ENCODE peak calls at places on chromosomes 5 and 9, in four cellular contexts. One of them, this sample, is unnamed.

GRCh38 chr9:71213633-71214032 is 92.2 kb upstream of the TRPM3 start:
- DNase-seq in body of pancreas: no peak
- DNase-seq in left ventricle myocardium inferior: no peak
- DNase-seq in cardiac muscle cell: no peak
- DNase-seq in this sample: no peak

GRCh38 chr9:93068956-93069355 is 10.5 kb downstream of the SUSD3 start:
- DNase-seq in cardiac muscle cell: no peak
- DNase-seq in left ventricle myocardium inferior: no peak
- DNase-seq in body of pancreas: no peak
- DNase-seq in this sample: no peak

GRCh38 chr5:97229196-97229595 is 46.1 kb upstream of the RIOK2 start:
- DNase-seq in left ventricle myocardium inferior: no peak
- DNase-seq in cardiac muscle cell: no peak
- DNase-seq in body of pancreas: no peak
- DNase-seq in this sample: no peak

GRCh38 chr9:89743216-89743575 is 138.4 kb downstream of the GADD45G start:
- DNase-seq in body of pancreas: no peak
- DNase-seq in left ventricle myocardium inferior: no peak
- DNase-seq in cardiac muscle cell: no peak
- DNase-seq in this sample: no peak

GRCh38 chr5:175895701-175896102 is 24.3 kb downstream of the CPLX2 start:
- DNase-seq in body of pancreas: no peak
- DNase-seq in left ventricle myocardium inferior: no peak
- DNase-seq in cardiac muscle cell: no peak
- DNase-seq in this sample: peak; percentile 12

GRCh38 chr5:149254506-149254905 is 17.2 kb upstream of the AFAP1L1 start:
- DNase-seq in body of pancreas: no peak
- DNase-seq in left ventricle myocardium inferior: no peak
- DNase-seq in cardiac muscle cell: peak; percentile 45
- DNase-seq in this sample: no peak

GRCh38 chr5:150138551-150139265 is 16.9 kb downstream of the PDGFRB start:
- DNase-seq in cardiac muscle cell: peak; percentile 89
- DNase-seq in left ventricle myocardium inferior: peak; percentile 56
- DNase-seq in body of pancreas: no peak
- DNase-seq in this sample: no peak

GRCh38 chr5:170046221-170046620 is 59.5 kb upstream of the FOXI1 start:
- DNase-seq in cardiac muscle cell: no peak
- DNase-seq in body of pancreas: no peak
- DNase-seq in left ventricle myocardium inferior: no peak
- DNase-seq in this sample: no peak

GRCh38 chr5:177085985-177086917 is at the start of gene FGFR4:
- DNase-seq in cardiac muscle cell: peak; percentile 73
- DNase-seq in body of pancreas: peak; percentile 72
- DNase-seq in left ventricle myocardium inferior: peak; percentile 56
- DNase-seq in this sample: peak; percentile 86

GRCh38 chr9:132069046-132069898 is 10.4 kb downstream of the MED27 start:
- DNase-seq in cardiac muscle cell: peak; percentile 43
- DNase-seq in left ventricle myocardium inferior: no peak
- DNase-seq in body of pancreas: no peak
- DNase-seq in this sample: no peak
- H3K36me3 ChIP-seq in cardiac muscle cell: peaks cover 3% of the 10 kb centered on the region
- H3K36me3 ChIP-seq in left ventricle myocardium inferior: peaks cover 24% of the 10 kb centered on the region
- H3K36me3 ChIP-seq in body of pancreas: no peaks in the 10 kb centered on the region
- H3K36me3 ChIP-seq in this sample: no peaks in the 10 kb centered on the region

DNA sequence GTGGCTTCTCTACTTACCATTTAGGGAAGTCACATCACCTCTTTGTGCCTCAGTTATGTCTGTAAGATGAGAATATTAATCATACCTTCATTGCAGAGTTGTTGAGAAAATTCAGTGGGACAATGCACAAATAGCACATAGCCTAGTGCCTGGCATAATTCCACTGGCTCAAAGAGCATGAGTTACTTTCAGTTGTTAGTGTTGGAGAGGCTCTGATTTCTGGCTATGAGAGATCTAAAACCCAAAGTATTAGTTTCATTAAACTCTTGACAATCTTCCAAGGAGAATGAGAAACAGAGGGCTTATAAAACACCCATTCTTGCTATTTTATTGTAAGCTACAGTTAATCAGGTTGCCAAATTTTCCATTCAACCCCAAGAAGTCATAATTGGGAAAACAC is 111.4 kb upstream of the NR3C1 start:
- DNase-seq in body of pancreas: no peak
- DNase-seq in cardiac muscle cell: no peak
- DNase-seq in left ventricle myocardium inferior: no peak
- DNase-seq in this sample: no peak
- H3K4me1 ChIP-seq in body of pancreas: no peaks in the 10 kb centered on the region
- H3K4me1 ChIP-seq in cardiac muscle cell: no peaks in the 10 kb centered on the region
- H3K4me1 ChIP-seq in left ventricle myocardium inferior: peaks cover 13% of the 10 kb centered on the region
- H3K4me1 ChIP-seq in this sample: no peaks in the 10 kb centered on the region

DNA sequence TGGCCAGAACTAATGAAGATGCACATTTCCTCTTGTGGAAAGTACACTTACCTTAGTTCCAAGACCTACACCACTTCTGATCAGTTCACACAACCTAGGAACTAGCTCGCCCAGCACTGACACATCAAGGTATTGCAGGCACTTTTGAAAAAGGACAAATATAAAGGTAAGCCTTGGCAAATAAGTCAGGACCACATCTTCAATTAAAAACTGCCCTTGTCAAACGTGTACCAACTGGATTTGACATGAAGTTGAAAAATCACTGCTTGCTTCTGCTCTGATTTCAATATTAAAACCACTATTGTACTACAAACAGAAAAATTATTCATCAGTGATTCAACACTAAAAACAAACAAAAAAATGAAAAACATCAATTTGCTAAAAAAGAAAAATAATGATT is 45.0 kb upstream of the OR2K2 start:
- DNase-seq in left ventricle myocardium inferior: no peak
- DNase-seq in cardiac muscle cell: no peak
- DNase-seq in body of pancreas: no peak
- DNase-seq in this sample: no peak
- H3K36me3 ChIP-seq in left ventricle myocardium inferior: peaks cover 97% of the 10 kb centered on the region
- H3K36me3 ChIP-seq in cardiac muscle cell: peaks cover 61% of the 10 kb centered on the region
- H3K36me3 ChIP-seq in body of pancreas: peaks cover 10% of the 10 kb centered on the region
- H3K36me3 ChIP-seq in this sample: peaks cover 12% of the 10 kb centered on the region

GRCh38 chr9:37405764-37406380 is 16.6 kb upstream of the GRHPR start:
- DNase-seq in body of pancreas: no peak
- DNase-seq in cardiac muscle cell: peak; percentile 47
- DNase-seq in left ventricle myocardium inferior: no peak
- DNase-seq in this sample: no peak
- H3K4me1 ChIP-seq in body of pancreas: peaks cover 52% of the 10 kb centered on the region
- H3K4me1 ChIP-seq in cardiac muscle cell: peaks cover 3% of the 10 kb centered on the region
- H3K4me1 ChIP-seq in left ventricle myocardium inferior: no peaks in the 10 kb centered on the region
- H3K4me1 ChIP-seq in this sample: no peaks in the 10 kb centered on the region

GRCh38 chr9:104788251-104788650 is 24.3 kb downstream of the NIPSNAP3B start:
- DNase-seq in cardiac muscle cell: no peak
- DNase-seq in left ventricle myocardium inferior: no peak
- DNase-seq in body of pancreas: no peak
- DNase-seq in this sample: no peak
- H3K36me3 ChIP-seq in cardiac muscle cell: peaks cover 46% of the 10 kb centered on the region
- H3K36me3 ChIP-seq in left ventricle myocardium inferior: peaks cover 99% of the 10 kb centered on the region
- H3K36me3 ChIP-seq in body of pancreas: peaks cover 5% of the 10 kb centered on the region
- H3K36me3 ChIP-seq in this sample: no peaks in the 10 kb centered on the region

DNA sequence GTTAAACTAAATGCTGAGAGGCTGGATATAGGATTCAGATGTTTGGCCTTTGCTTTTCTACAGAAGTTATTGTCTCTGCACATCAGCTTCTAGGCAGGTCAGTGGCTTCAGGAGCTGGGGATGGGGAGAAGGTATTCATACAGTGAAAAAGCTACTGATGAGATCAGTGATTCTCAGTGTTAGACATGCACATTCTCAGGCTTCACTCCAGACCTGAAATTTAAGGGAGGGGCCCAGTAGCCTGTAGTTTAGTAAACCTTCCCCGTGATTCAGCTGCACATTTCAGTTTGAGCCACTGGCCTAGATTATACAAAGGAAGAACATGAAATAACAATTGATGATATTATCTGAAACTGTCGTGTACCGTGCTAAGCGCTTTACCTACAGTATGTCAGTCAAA is 127.2 kb downstream of the ARHGAP26 start:
- DNase-seq in body of pancreas: no peak
- DNase-seq in left ventricle myocardium inferior: no peak
- DNase-seq in cardiac muscle cell: no peak
- DNase-seq in this sample: no peak
- H3K4me1 ChIP-seq in body of pancreas: no peaks in the 10 kb centered on the region
- H3K4me1 ChIP-seq in left ventricle myocardium inferior: peaks cover 58% of the 10 kb centered on the region
- H3K4me1 ChIP-seq in cardiac muscle cell: peaks cover 8% of the 10 kb centered on the region
- H3K4me1 ChIP-seq in this sample: no peaks in the 10 kb centered on the region

DNA sequence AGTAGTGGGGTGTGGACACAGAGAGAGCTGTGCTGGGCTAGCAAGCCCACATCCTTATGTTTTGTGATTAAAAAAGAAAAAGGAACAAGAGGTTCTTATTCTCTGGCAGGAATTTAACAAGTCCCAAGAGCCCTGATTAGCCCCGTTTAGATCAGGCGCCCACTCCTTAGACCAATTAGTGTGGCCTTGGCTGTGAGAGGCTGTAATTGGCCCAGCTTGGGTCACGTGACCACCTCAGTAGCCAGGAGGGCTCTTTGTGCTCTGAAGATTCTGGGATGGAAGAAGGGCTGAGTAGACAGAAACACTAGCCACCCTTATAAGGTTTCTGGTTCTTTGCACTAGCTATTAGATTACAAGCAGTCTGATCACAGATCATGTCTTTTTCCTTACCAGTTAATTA is 31.1 kb downstream of the GCNT4 start:
- DNase-seq in left ventricle myocardium inferior: no peak
- DNase-seq in cardiac muscle cell: no peak
- DNase-seq in body of pancreas: peak; percentile 58
- DNase-seq in this sample: no peak
- H3K36me3 ChIP-seq in left ventricle myocardium inferior: no peaks in the 10 kb centered on the region
- H3K36me3 ChIP-seq in cardiac muscle cell: no peaks in the 10 kb centered on the region
- H3K36me3 ChIP-seq in body of pancreas: no peaks in the 10 kb centered on the region
- H3K36me3 ChIP-seq in this sample: no peaks in the 10 kb centered on the region

GRCh38 chr5:187042-187431 is 4.3 kb upstream of the LRRC14B start:
- DNase-seq in left ventricle myocardium inferior: no peak
- DNase-seq in body of pancreas: no peak
- DNase-seq in cardiac muscle cell: no peak
- DNase-seq in this sample: no peak

GRCh38 chr5:189486-189885 is 1.8 kb upstream of the LRRC14B start:
- DNase-seq in body of pancreas: no peak
- DNase-seq in left ventricle myocardium inferior: no peak
- DNase-seq in cardiac muscle cell: no peak
- DNase-seq in this sample: no peak

GRCh38 chr5:188488-189481 is 2.5 kb upstream of the LRRC14B start:
- DNase-seq in body of pancreas: peak; percentile 87
- DNase-seq in left ventricle myocardium inferior: peak; percentile 88
- DNase-seq in cardiac muscle cell: peak; percentile 86
- DNase-seq in this sample: peak; percentile 91

GRCh38 chr5:186091-187041 is 4.9 kb upstream of the LRRC14B start:
- DNase-seq in cardiac muscle cell: no peak
- DNase-seq in left ventricle myocardium inferior: no peak
- DNase-seq in body of pancreas: no peak
- DNase-seq in this sample: no peak

GRCh38 chr5:187617-188451 is 3.5 kb upstream of the LRRC14B start:
- DNase-seq in body of pancreas: no peak
- DNase-seq in cardiac muscle cell: no peak
- DNase-seq in left ventricle myocardium inferior: no peak
- DNase-seq in this sample: no peak
- H3K4me1 ChIP-seq in body of pancreas: peaks cover 24% of the 10 kb centered on the region
- H3K4me1 ChIP-seq in cardiac muscle cell: peaks cover 25% of the 10 kb centered on the region
- H3K4me1 ChIP-seq in left ventricle myocardium inferior: peaks cover 40% of the 10 kb centered on the region
- H3K4me1 ChIP-seq in this sample: peaks cover 11% of the 10 kb centered on the region